ENCODE peak calls at places on chromosome 17, in five cellular contexts. K is effector memory CD4-positive, alpha-beta T cell; P is cardiac muscle cell; A is tibial nerve; Q is Karpas-422. W is an unnamed sample. For H3K36me3, the result is how much of the 10 kb centered on the place peaks cover.

GRCh38 chr17:76700627-76701470 is 9.9 kb downstream of the MXRA7 start:
- DNase-seq in K (peak), P (peak), A (peak), Q (no peak), W (no peak)

GRCh38 chr17:26809033-26809432 is 484.9 kb upstream of the WSB1 start:
- DNase-seq in K (no peak), P (no peak), A (no peak), Q (no peak), W (no peak)

GRCh38 chr17:6138761-6139446 is 68.7 kb downstream of the WSCD1 start:
- DNase-seq in K (no peak), P (no peak), A (no peak), Q (no peak), W (peak)

GRCh38 chr17:74379495-74380085 is 12.3 kb downstream of the GPR142 start:
- DNase-seq in K (peak), P (peak), A (peak), Q (peak), W (peak)

GRCh38 chr17:78748048-78748729 is 33.9 kb downstream of the CYTH1 start:
- DNase-seq in K (peak), P (no peak), A (no peak), Q (no peak), W (no peak)

GRCh38 chr17:34725008-34725407 is 145.6 kb downstream of the TMEM132E start:
- DNase-seq in K (no peak), P (no peak), A (no peak), Q (no peak), W (no peak)

GRCh38 chr17:42345396-42346078 is 42.7 kb downstream of the STAT3 start:
- DNase-seq in K (no peak), P (peak), A (no peak), Q (no peak), W (no peak)

GRCh38 chr17:51997723-51998122 is 160.8 kb downstream of the CA10 start:
- DNase-seq in K (no peak), P (no peak), A (no peak), Q (no peak), W (no peak)

GRCh38 chr17:13597723-13598347 is 3.9 kb downstream of the HS3ST3A1 start:
- DNase-seq in K (no peak), P (peak), A (no peak), Q (peak), W (no peak)

GRCh38 chr17:43839670-43840101 is 6.7 kb upstream of the MPP3 start:
- DNase-seq in K (no peak), P (no peak), A (no peak), Q (no peak), W (no peak)

GRCh38 chr17:37446027-37446426 is 39.3 kb downstream of the TADA2A start:
- DNase-seq in K (no peak), P (no peak), A (no peak), Q (no peak), W (no peak)

GRCh38 chr17:15469260-15469659 is 1.8 kb upstream of the CDRT4 start:
- DNase-seq in K (no peak), P (no peak), A (peak), Q (no peak), W (no peak)

GRCh38 chr17:41773190-41773588 is 13.3 kb downstream of the JUP start:
- DNase-seq in K (no peak), P (peak), A (no peak), Q (no peak), W (no peak)

GRCh38 chr17:68381076-68381900 is 76.0 kb downstream of the WIPI1 start:
- DNase-seq in K (no peak), P (no peak), A (no peak), Q (no peak), W (no peak)

GRCh38 chr17:39939588-39940419 is 12.3 kb downstream of the LRRC3C start:
- DNase-seq in K (peak), P (no peak), A (no peak), Q (peak), W (no peak)

GRCh38 chr17:6509295-6509771 is 47.0 kb downstream of the PITPNM3 start:
- DNase-seq in K (no peak), P (no peak), A (no peak), Q (no peak), W (no peak)

GRCh38 chr17:13346081-13346533 is 255.6 kb downstream of the HS3ST3A1 start:
- DNase-seq in K (no peak), P (no peak), A (no peak), Q (no peak), W (no peak)

GRCh38 chr17:69246726-69247375 is 18.2 kb upstream of the ABCA10 start:
- DNase-seq in K (no peak), P (peak), A (no peak), Q (peak), W (peak)

GRCh38 chr17:57062865-57063264 is 22.2 kb upstream of the AKAP1 start:
- DNase-seq in K (no peak), P (no peak), A (no peak), Q (no peak), W (no peak)

GRCh38 chr17:35372846-35373531 is 432 bp downstream of the SLFN11 start:
- DNase-seq in K (peak), P (no peak), A (no peak), Q (no peak), W (no peak)

GRCh38 chr17:36059455-36059854 is 4.6 kb upstream of the CCL18 start:
- DNase-seq in K (no peak), P (no peak), A (no peak), Q (no peak), W (no peak)

GRCh38 chr17:61454932-61455753 is 2.9 kb downstream of the TBX4 start:
- DNase-seq in K (no peak), P (no peak), A (no peak), Q (no peak), W (no peak)

GRCh38 chr17:5711344-5711743 is 127.0 kb upstream of the NLRP1 start:
- DNase-seq in K (no peak), P (no peak), A (no peak), Q (no peak), W (no peak)

GRCh38 chr17:72699566-72699965 is 392.9 kb downstream of the SLC39A11 start:
- DNase-seq in K (no peak), P (no peak), A (no peak), Q (no peak), W (no peak)

GRCh38 chr17:80086616-80087015 is 14.8 kb upstream of the GAA start:
- DNase-seq in K (no peak), P (no peak), A (no peak), Q (no peak), W (no peak)

GRCh38 chr17:75450270-75450669 is 6.2 kb upstream of the TMEM94 start:
- DNase-seq in K (no peak), P (no peak), A (no peak), Q (no peak), W (no peak)

GRCh38 chr17:80237386-80237785 is 17.2 kb downstream of the SLC26A11 start:
- DNase-seq in K (no peak), P (no peak), A (no peak), Q (no peak), W (no peak)

GRCh38 chr17:80307994-80308671 is 47.5 kb downstream of the RNF213 start:
- DNase-seq in K (no peak), P (no peak), A (no peak), Q (no peak), W (no peak)

GRCh38 chr17:71902931-71903506 is 217.8 kb upstream of the SOX9 start:
- DNase-seq in K (no peak), P (no peak), A (no peak), Q (no peak), W (no peak)

GRCh38 chr17:67467500-67468481 is 90.7 kb downstream of the PITPNC1 start:
- DNase-seq in K (no peak), P (no peak), A (no peak), Q (no peak), W (no peak)

GRCh38 chr17:12959441-12959840 is 58.4 kb downstream of the ELAC2 start:
- DNase-seq in K (no peak), P (no peak), A (no peak), Q (no peak), W (no peak)

GRCh38 chr17:78541488-78542237 is 35.5 kb downstream of the DNAH17 start:
- DNase-seq in K (no peak), P (no peak), A (no peak), Q (peak), W (no peak)

GRCh38 chr17:10201680-10202079 is 3.3 kb upstream of the GAS7 start:
- DNase-seq in K (no peak), P (no peak), A (no peak), Q (no peak), W (no peak)

GRCh38 chr17:78670850-78671291 is 93.7 kb upstream of the DNAH17 start:
- DNase-seq in K (no peak), P (no peak), A (no peak), Q (no peak), W (no peak)

GRCh38 chr17:44971776-44972483 is 3.8 kb upstream of the C1QL1 start:
- DNase-seq in K (no peak), P (no peak), A (no peak), Q (no peak), W (no peak)

GRCh38 chr17:74442670-74443515 is 11.0 kb downstream of the GPRC5C start:
- DNase-seq in K (no peak), P (peak), A (peak), Q (no peak), W (no peak)

GRCh38 chr17:78330570-78331224 is 29.2 kb downstream of the SOCS3 start:
- DNase-seq in K (no peak), P (no peak), A (no peak), Q (no peak), W (no peak)

GRCh38 chr17:72270530-72270929 is 149.7 kb downstream of the SOX9 start:
- DNase-seq in K (no peak), P (no peak), A (peak), Q (no peak), W (no peak)

GRCh38 chr17:40717776-40718175 is 14.2 kb upstream of the KRT24 start:
- DNase-seq in K (no peak), P (no peak), A (no peak), Q (no peak), W (no peak)

GRCh38 chr17:43799047-43799446 is 18.8 kb downstream of the CFAP97D1 start:
- DNase-seq in K (no peak), P (no peak), A (no peak), Q (no peak), W (no peak)

DNA sequence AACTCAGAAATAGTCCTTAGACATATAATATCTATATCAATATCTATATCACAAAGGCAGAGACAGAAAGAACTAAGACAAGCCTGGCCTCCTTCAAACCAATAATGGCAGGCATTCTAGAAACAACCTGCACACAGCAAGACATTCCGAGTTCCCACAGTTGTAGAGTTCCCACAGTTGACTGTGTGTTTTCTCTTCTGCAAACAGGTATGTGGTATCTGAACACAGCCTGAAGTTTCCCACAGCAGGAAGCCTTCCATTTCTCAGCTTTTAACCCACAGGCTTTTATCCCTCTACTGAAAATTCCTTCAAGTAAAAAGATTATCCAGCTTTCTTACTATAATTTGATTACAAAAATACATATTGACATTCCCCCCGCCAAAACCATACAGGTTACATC is 73.9 kb downstream of the ZZEF1 start:
- DNase-seq in K (no peak), P (no peak), A (no peak), Q (no peak), W (no peak)
- H3K36me3 ChIP-seq in K (half or more), P (half or more), A (half or more), Q (half or more), W (under half)

GRCh38 chr17:32931686-32932085 is 3.7 kb downstream of the TMEM98 start:
- DNase-seq in K (no peak), P (no peak), A (no peak), Q (no peak), W (no peak)

GRCh38 chr17:32933881-32934280 is 5.9 kb downstream of the TMEM98 start:
- DNase-seq in K (no peak), P (no peak), A (no peak), Q (no peak), W (no peak)

GRCh38 chr17:32940706-32941390 is 12.9 kb downstream of the TMEM98 start:
- DNase-seq in K (no peak), P (no peak), A (no peak), Q (no peak), W (no peak)

GRCh38 chr17:32936894-32937500 is 9.0 kb downstream of the TMEM98 start:
- DNase-seq in K (peak), P (peak), A (peak), Q (peak), W (peak)

DNA sequence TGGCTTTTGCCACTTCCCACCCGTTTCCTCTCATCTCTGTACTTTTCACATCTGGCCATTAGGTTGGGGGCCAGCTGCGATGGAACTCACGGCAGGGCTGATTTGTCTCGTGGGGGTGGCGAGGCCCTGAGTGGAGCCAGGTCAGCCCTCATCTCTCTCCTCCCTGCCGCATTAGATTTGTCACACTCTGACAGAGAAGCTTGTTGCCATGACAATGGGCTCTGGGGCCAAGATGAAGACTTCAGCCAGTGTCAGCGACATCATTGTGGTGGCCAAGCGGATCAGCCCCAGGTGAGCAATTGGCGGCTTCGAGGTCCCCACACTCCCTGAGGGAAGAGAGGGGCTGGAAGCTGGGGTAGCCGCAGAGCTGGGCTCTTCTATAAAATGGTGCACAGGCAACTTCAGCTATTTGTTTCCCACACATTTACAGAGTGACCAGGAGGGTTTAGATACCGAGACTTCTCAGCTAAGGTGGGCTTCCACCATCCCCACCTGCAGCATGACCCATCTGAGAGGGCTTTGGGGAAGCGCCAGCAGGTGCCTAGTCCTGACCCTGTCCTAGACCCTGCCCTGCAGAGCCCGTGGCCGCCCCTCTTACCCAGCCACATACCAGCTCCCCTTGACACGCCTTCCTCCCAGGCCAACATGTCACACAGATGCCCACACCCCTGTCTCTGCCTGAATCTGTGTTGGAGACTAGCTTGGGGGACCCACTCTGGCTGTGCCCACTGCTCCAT is 8.4 kb downstream of the TMEM98 start:
- DNase-seq in K (no peak), P (no peak), A (no peak), Q (no peak), W (no peak)
- H3K36me3 ChIP-seq in K (under half), P (under half), A (half or more), Q (under half), W (under half)

DNA sequence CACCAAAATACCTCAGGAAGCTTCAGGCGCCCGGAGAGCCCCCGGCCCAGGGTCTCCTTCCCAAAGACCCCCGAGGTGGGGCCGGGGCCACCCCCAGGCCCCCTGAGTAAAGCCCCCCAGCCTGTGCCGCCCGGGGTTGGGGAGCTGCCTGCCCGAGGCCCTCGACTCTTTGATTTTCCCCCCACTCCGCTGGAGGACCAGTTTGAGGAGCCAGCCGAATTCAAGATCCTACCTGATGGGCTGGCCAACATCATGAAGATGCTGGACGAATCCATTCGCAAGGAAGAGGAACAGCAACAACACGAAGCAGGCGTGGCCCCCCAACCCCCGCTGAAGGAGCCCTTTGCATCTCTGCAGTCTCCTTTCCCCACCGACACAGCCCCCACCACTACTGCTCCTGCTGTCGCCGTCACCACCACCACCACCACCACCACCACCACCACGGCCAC is 6.7 kb upstream of the TMEM88 start:
- DNase-seq in K (no peak), P (no peak), A (no peak), Q (no peak), W (no peak)
- H3K36me3 ChIP-seq in K (half or more), P (half or more), A (half or more), Q (under half), W (under half)

DNA sequence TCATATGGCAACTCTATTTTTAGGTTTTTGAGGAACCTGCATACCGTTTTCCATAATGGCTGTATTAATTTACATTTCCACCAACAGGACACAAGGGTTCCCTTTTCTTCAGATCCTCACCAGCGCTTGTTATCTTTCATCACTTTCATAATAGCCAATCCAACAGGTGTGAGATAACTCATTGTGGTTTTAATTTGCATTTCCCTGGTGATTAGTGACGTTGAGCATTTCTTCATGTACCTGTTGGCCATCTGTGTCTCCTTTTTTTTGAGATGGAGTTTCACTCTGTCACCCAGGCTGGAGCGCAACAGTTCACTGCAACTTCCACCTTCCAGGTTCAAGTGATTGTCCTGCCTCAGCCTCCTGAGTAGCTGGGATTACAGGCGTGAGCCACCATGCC is 36.2 kb upstream of the ABCC3 start:
- DNase-seq in K (no peak), P (no peak), A (no peak), Q (peak), W (no peak)
- H3K36me3 ChIP-seq in K (under half), P (under half), A (under half), Q (under half), W (under half)

DNA sequence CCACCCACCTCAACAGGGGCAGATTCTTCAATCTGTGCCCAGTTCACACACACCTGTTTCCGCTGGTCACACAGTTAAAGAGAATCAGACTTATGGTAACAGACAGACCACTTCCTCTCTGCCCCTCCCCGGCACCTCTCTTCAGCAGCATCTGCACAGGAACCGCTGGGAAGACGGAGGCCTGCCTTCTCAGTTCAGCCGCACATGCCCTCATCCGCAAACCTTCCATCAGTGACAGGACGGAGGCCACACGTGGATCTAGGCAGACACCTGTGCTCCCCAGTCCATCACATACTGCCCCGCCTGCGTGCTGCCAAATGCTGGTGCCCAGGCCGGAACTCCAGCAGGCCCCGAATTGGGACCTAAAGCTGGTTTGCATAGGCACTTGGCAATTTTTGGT is 10.3 kb downstream of the PHB1 start:
- DNase-seq in K (no peak), P (no peak), A (no peak), Q (peak), W (no peak)
- H3K36me3 ChIP-seq in K (half or more), P (under half), A (half or more), Q (under half), W (under half)

DNA sequence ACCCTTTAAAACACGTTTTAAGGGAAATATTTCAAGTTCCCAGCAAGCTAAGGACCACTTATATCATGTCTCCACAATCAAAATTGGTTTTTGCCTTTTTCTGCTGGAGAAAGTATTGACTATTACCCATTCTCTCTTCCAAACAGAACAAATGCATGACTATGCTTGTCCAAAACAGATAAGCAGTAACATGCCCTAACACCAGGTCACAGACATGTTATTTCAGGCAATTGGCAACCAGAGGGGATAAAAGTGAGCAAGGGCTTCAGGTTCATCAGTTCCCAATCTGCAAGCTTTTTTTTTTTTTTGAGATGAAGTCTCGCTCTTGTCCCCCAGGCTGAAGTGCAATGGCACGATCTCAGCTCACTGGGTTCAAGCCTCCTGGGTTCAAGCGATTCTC is 15.0 kb downstream of the SKA2 start:
- DNase-seq in K (no peak), P (no peak), A (no peak), Q (no peak), W (no peak)
- H3K36me3 ChIP-seq in K (under half), P (under half), A (under half), Q (under half), W (under half)

DNA sequence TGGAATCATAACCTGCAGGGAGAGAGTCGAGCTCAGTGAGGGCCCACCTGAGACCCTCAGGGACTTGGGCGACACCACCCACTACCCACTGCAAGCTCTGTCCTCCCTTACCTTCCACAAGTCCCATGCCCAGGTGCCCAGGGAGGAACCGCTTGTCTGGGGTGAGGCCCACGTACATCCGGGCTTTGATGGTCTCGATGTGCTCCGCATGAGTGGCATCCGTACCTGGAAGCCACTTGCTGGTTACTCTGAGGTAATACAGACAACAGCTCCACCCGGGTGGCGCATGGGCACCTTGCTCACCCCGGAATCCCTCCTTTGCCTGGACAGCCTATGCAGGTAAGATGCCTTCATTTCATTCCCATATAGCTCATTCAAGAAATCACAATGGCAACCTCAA is 24.8 kb downstream of the MIEF2 start:
- DNase-seq in K (no peak), P (no peak), A (no peak), Q (no peak), W (no peak)
- H3K36me3 ChIP-seq in K (half or more), P (half or more), A (half or more), Q (under half), W (under half)

GRCh38 chr17:82082456-82082855 is 15.6 kb downstream of the FASN start:
- DNase-seq in K (no peak), P (no peak), A (no peak), Q (no peak), W (no peak)
- H3K36me3 ChIP-seq in K (half or more), P (half or more), A (half or more), Q (under half), W (half or more)

GRCh38 chr17:83095016-83095415 is 15.6 kb downstream of the METRNL start:
- DNase-seq in K (no peak), P (no peak), A (no peak), Q (no peak), W (no peak)
- H3K36me3 ChIP-seq in K (under half), P (under half), A (half or more), Q (under half), W (under half)

W was measured in iPS DF 6.9.